ENCODE peak calls at places on chromosomes 12 and 14, in ten cellular contexts. One of them, this sample, is unnamed.

GRCh38 chr12:56122637-56123036 is 4.6 kb downstream of the ZC3H10 start:
- DNase-seq in NCI-H1694: peak
- DNase-seq in posterior vena cava: no peak
- DNase-seq in B cell: no peak
- DNase-seq in hypothalamus: no peak
- DNase-seq in smooth muscle cell of the brain vasculature: no peak
- DNase-seq in central memory CD4-positive, alpha-beta T cell: no peak
- DNase-seq in stimulated activated naive CD4-positive, alpha-beta T cell: no peak
- DNase-seq in stimulated activated CD4-positive, alpha-beta T cell treated with anti-CD3 and anti-CD28 coated beads, Interleukin-1b, Interleukin-23, amount 100 ng/mL, for 24 hours: no peak
- DNase-seq in hippocampal formation: no peak
- DNase-seq in this sample: no peak

GRCh38 chr14:45686771-45687170 is 433.8 kb upstream of the MIS18BP1 start:
- DNase-seq in NCI-H1694: no peak
- DNase-seq in posterior vena cava: no peak
- DNase-seq in B cell: no peak
- DNase-seq in hypothalamus: no peak
- DNase-seq in smooth muscle cell of the brain vasculature: no peak
- DNase-seq in central memory CD4-positive, alpha-beta T cell: no peak
- DNase-seq in stimulated activated naive CD4-positive, alpha-beta T cell: no peak
- DNase-seq in stimulated activated CD4-positive, alpha-beta T cell treated with anti-CD3 and anti-CD28 coated beads, Interleukin-1b, Interleukin-23, amount 100 ng/mL, for 24 hours: no peak
- DNase-seq in hippocampal formation: no peak
- DNase-seq in this sample: no peak

GRCh38 chr14:72332054-72332453 is 399.8 kb downstream of the RGS6 start:
- DNase-seq in NCI-H1694: peak
- DNase-seq in posterior vena cava: no peak
- DNase-seq in B cell: no peak
- DNase-seq in hypothalamus: no peak
- DNase-seq in smooth muscle cell of the brain vasculature: no peak
- DNase-seq in central memory CD4-positive, alpha-beta T cell: no peak
- DNase-seq in stimulated activated naive CD4-positive, alpha-beta T cell: no peak
- DNase-seq in stimulated activated CD4-positive, alpha-beta T cell treated with anti-CD3 and anti-CD28 coated beads, Interleukin-1b, Interleukin-23, amount 100 ng/mL, for 24 hours: no peak
- DNase-seq in hippocampal formation: no peak
- DNase-seq in this sample: no peak

GRCh38 chr14:20278414-20278813 is 27.3 kb downstream of the TTC5 start:
- DNase-seq in NCI-H1694: no peak
- DNase-seq in posterior vena cava: no peak
- DNase-seq in B cell: no peak
- DNase-seq in hypothalamus: peak
- DNase-seq in smooth muscle cell of the brain vasculature: no peak
- DNase-seq in central memory CD4-positive, alpha-beta T cell: no peak
- DNase-seq in stimulated activated naive CD4-positive, alpha-beta T cell: no peak
- DNase-seq in stimulated activated CD4-positive, alpha-beta T cell treated with anti-CD3 and anti-CD28 coated beads, Interleukin-1b, Interleukin-23, amount 100 ng/mL, for 24 hours: no peak
- DNase-seq in hippocampal formation: no peak
- DNase-seq in this sample: no peak

GRCh38 chr12:124881123-124881522 is 17.5 kb upstream of the SCARB1 start:
- DNase-seq in NCI-H1694: no peak
- DNase-seq in posterior vena cava: no peak
- DNase-seq in B cell: no peak
- DNase-seq in hypothalamus: no peak
- DNase-seq in smooth muscle cell of the brain vasculature: no peak
- DNase-seq in central memory CD4-positive, alpha-beta T cell: no peak
- DNase-seq in stimulated activated naive CD4-positive, alpha-beta T cell: no peak
- DNase-seq in stimulated activated CD4-positive, alpha-beta T cell treated with anti-CD3 and anti-CD28 coated beads, Interleukin-1b, Interleukin-23, amount 100 ng/mL, for 24 hours: no peak
- DNase-seq in hippocampal formation: no peak
- DNase-seq in this sample: no peak

GRCh38 chr12:119621878-119622277 is 28.3 kb downstream of the TMEM233 start:
- DNase-seq in NCI-H1694: no peak
- DNase-seq in posterior vena cava: no peak
- DNase-seq in B cell: no peak
- DNase-seq in hypothalamus: no peak
- DNase-seq in smooth muscle cell of the brain vasculature: no peak
- DNase-seq in central memory CD4-positive, alpha-beta T cell: no peak
- DNase-seq in stimulated activated naive CD4-positive, alpha-beta T cell: no peak
- DNase-seq in stimulated activated CD4-positive, alpha-beta T cell treated with anti-CD3 and anti-CD28 coated beads, Interleukin-1b, Interleukin-23, amount 100 ng/mL, for 24 hours: no peak
- DNase-seq in hippocampal formation: no peak
- DNase-seq in this sample: no peak

GRCh38 chr12:79331870-79332269 is 358.9 kb downstream of the PAWR start:
- DNase-seq in NCI-H1694: no peak
- DNase-seq in posterior vena cava: no peak
- DNase-seq in B cell: no peak
- DNase-seq in hypothalamus: no peak
- DNase-seq in smooth muscle cell of the brain vasculature: no peak
- DNase-seq in central memory CD4-positive, alpha-beta T cell: no peak
- DNase-seq in stimulated activated naive CD4-positive, alpha-beta T cell: no peak
- DNase-seq in stimulated activated CD4-positive, alpha-beta T cell treated with anti-CD3 and anti-CD28 coated beads, Interleukin-1b, Interleukin-23, amount 100 ng/mL, for 24 hours: no peak
- DNase-seq in hippocampal formation: no peak
- DNase-seq in this sample: no peak

GRCh38 chr12:57418255-57418654 is 12.6 kb downstream of the R3HDM2 start:
- DNase-seq in NCI-H1694: no peak
- DNase-seq in posterior vena cava: no peak
- DNase-seq in B cell: no peak
- DNase-seq in hypothalamus: no peak
- DNase-seq in smooth muscle cell of the brain vasculature: no peak
- DNase-seq in central memory CD4-positive, alpha-beta T cell: no peak
- DNase-seq in stimulated activated naive CD4-positive, alpha-beta T cell: no peak
- DNase-seq in stimulated activated CD4-positive, alpha-beta T cell treated with anti-CD3 and anti-CD28 coated beads, Interleukin-1b, Interleukin-23, amount 100 ng/mL, for 24 hours: no peak
- DNase-seq in hippocampal formation: no peak
- DNase-seq in this sample: no peak

GRCh38 chr14:72962829-72963312 is 36.6 kb downstream of the DCAF4 start:
- DNase-seq in NCI-H1694: no peak
- DNase-seq in posterior vena cava: no peak
- DNase-seq in B cell: no peak
- DNase-seq in hypothalamus: no peak
- DNase-seq in smooth muscle cell of the brain vasculature: no peak
- DNase-seq in central memory CD4-positive, alpha-beta T cell: no peak
- DNase-seq in stimulated activated naive CD4-positive, alpha-beta T cell: no peak
- DNase-seq in stimulated activated CD4-positive, alpha-beta T cell treated with anti-CD3 and anti-CD28 coated beads, Interleukin-1b, Interleukin-23, amount 100 ng/mL, for 24 hours: no peak
- DNase-seq in hippocampal formation: no peak
- DNase-seq in this sample: no peak

GRCh38 chr12:68786929-68787328 is 21.0 kb upstream of the MDM2 start:
- DNase-seq in NCI-H1694: no peak
- DNase-seq in posterior vena cava: no peak
- DNase-seq in B cell: no peak
- DNase-seq in hypothalamus: no peak
- DNase-seq in smooth muscle cell of the brain vasculature: no peak
- DNase-seq in central memory CD4-positive, alpha-beta T cell: no peak
- DNase-seq in stimulated activated naive CD4-positive, alpha-beta T cell: no peak
- DNase-seq in stimulated activated CD4-positive, alpha-beta T cell treated with anti-CD3 and anti-CD28 coated beads, Interleukin-1b, Interleukin-23, amount 100 ng/mL, for 24 hours: no peak
- DNase-seq in hippocampal formation: no peak
- DNase-seq in this sample: no peak

This sample was measured in D721Med.